ENCODE peak calls at places on chromosomes 7 and 10, in six cellular contexts. F is GM12878, B is A549, T is upper lobe of left lung, R is HepG2, M is K562. K is an unnamed sample.
A peak's percentile ranks its signal among the peaks of the same experiment; 100 is the strongest.

GRCh38 chr10:98269435-98269912 is 1.5 kb upstream of the LOXL4 start:
- ATAC-seq in B (peak; percentile 27), F (no peak), M (no peak), R (peak; percentile 59), T (peak; percentile 84), K (peak; percentile 90)

GRCh38 chr10:130587718-130588117 is 451.5 kb downstream of the GLRX3 start:
- ATAC-seq in F (no peak), T (no peak), B (no peak), R (no peak), M (no peak), K (no peak)

GRCh38 chr10:99913831-99914235 is 95.9 kb downstream of the DNMBP start:
- ATAC-seq in T (peak; percentile 70), B (peak; percentile 46), M (no peak), F (no peak), R (peak; percentile 54), K (no peak)

GRCh38 chr7:154581251-154581890 is 421.6 kb downstream of the PAXIP1 start:
- ATAC-seq in B (no peak), M (peak; percentile 24), R (no peak), T (no peak), F (no peak), K (no peak)

GRCh38 chr10:43342279-43343125 is 28.9 kb upstream of the FXYD4 start:
- ATAC-seq in T (no peak), R (no peak), B (no peak), M (peak; percentile 63), F (no peak), K (no peak)

GRCh38 chr10:78706256-78706655 is 362.5 kb upstream of the ZMIZ1 start:
- ATAC-seq in F (no peak), M (no peak), T (no peak), B (no peak), R (no peak), K (peak; percentile 21)

GRCh38 chr7:17325364-17325763 is 26.9 kb downstream of the AHR start:
- ATAC-seq in B (peak; percentile 69), R (no peak), M (no peak), F (no peak), T (no peak), K (no peak)

GRCh38 chr10:35442006-35442405 is 105.7 kb downstream of the CCNY start:
- ATAC-seq in R (no peak), M (no peak), T (no peak), B (no peak), F (no peak), K (no peak)

GRCh38 chr10:75379234-75379724 is 22.3 kb downstream of the ZNF503 start:
- ATAC-seq in T (no peak), R (no peak), B (no peak), F (no peak), M (no peak), K (no peak)

GRCh38 chr7:73433924-73434700 is 534 bp downstream of the FZD9 start:
- ATAC-seq in B (peak; percentile 11), F (no peak), R (no peak), M (peak; percentile 31), T (no peak), K (peak; percentile 35)

GRCh38 chr7:139989366-139990141 is 73.2 kb downstream of the PARP12 start:
- ATAC-seq in R (no peak), F (no peak), M (no peak), T (no peak), B (no peak), K (no peak)

GRCh38 chr7:117048114-117048853 is 95.0 kb downstream of the ST7 start:
- ATAC-seq in R (no peak), T (no peak), F (no peak), M (peak; percentile 17), B (no peak), K (no peak)

GRCh38 chr7:24896031-24896433 is 83.9 kb downstream of the OSBPL3 start:
- ATAC-seq in R (no peak), F (peak; percentile 70), T (no peak), B (no peak), M (no peak), K (no peak)

GRCh38 chr10:122707535-122707934 is 7.9 kb upstream of the C10orf120 start:
- ATAC-seq in M (no peak), T (no peak), R (no peak), B (no peak), F (no peak), K (no peak)

GRCh38 chr7:117251687-117252086 is 71.2 kb downstream of the WNT2 start:
- ATAC-seq in T (no peak), R (no peak), B (no peak), M (no peak), F (peak; percentile 84), K (no peak)

GRCh38 chr7:100211342-100211780 is 8.4 kb upstream of the PVRIG start:
- ATAC-seq in R (no peak), T (no peak), B (no peak), F (peak; percentile 74), M (no peak), K (no peak)

GRCh38 chr7:133102276-133103060 is 20.6 kb upstream of the CHCHD3 start:
- ATAC-seq in B (no peak), F (no peak), T (no peak), M (peak; percentile 23), R (no peak), K (no peak)

GRCh38 chr10:72414642-72415041 is 59.9 kb upstream of the DNAJB12 start:
- ATAC-seq in T (no peak), F (no peak), R (no peak), M (peak; percentile 80), B (no peak), K (no peak)

GRCh38 chr7:44735403-44736165 is 13.1 kb upstream of the ZMIZ2 start:
- ATAC-seq in T (no peak), M (no peak), F (peak; percentile 79), B (peak; percentile 90), R (no peak), K (no peak)

DNA sequence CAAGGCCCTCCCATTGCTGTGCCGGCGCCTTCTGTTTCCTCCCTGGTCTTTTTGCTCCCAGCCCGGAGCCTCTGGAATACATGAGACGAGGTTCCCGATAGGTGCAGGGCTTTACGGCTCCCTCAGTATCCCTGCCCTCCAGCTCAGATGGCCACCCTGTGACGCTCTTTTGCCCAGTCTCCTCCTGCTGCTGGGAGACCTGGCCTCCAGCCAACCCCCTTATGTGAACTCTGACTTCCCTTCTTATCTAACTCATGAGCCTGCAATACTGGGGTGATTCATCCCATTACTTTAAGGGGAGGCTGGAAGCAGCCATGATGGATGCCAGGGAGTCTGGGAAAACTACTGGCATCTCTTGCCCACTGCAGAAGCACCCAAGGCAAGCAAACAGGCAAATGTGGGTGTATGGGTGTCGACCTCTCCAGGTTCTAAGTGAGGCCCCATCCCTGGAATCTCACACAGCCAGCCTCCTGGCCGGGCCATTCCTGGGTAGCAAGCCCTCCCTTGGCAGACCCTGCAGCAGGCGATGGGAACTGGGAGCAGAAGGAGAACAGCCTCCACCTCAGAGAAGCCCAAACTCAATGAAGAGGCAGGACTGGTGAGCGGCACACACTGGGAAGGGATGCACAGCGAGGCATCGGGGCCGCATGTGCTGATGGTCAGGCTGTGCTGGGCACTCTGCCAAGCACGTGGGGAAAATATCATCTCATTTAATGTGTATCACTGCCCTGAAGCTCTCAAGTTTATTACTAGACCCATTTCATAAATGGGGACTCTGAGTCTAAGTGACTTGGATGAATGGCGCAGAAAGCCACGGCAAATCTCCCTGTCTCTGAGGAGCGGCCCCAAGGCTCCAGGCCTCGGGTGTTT is 97.5 kb downstream of the FAM53B start:
- ATAC-seq in F (no peak), R (no peak), T (no peak), B (no peak), M (peak; percentile 31), K (peak; percentile 47)
- H3K27ac ChIP-seq in F (peak overlapping the region; percentile 87), R (no peak overlapping the region), T (peak overlapping the region; percentile 85), B (peak overlapping the region; percentile 69), M (peak overlapping the region; percentile 82), K (peak overlapping the region; percentile 56)

DNA sequence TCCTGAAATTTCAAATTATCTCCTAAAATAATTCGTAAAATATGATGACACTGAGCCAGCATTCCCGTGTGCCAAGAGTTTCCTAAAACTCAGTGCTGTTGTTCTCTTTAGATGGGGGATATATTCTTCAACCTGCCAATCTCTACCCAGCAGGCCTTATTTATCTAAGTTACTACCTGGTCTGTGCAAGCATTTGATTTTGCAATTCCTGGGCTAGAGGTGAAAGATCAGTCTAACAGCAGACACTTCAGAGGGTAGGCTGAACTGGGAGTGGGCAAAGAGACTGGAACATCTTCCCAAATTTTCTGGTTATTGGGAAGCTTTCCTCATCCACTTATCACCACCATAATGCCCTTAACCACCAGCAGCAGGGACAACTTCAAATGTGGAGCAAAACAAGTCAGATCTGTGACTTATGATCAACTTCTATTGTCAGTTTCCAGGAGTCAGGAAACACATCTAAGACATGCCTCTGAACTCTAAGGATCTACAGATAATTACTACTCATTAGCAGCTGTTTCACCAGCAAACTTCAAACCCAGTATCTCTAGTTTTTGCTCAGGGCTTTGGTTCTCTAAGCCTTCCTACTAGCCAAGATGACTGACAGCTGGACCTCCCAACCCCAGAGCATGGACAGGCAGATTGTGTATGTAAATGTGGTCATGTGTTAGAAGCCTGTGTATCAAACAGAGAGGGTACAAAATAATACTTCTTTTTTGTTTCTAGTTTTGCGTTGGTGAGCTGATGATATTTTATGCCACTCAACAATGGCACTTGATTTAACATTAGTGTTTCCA is 1.1 kb downstream of the ASAH2 start:
- ATAC-seq in F (no peak), B (no peak), R (peak; percentile 92), T (no peak), M (peak; percentile 51), K (no peak)
- H3K4me3 ChIP-seq in F (no peak overlapping the region), B (no peak overlapping the region), R (peak overlapping the region; percentile 23), T (no peak overlapping the region), M (no peak overlapping the region), K (no peak overlapping the region)

DNA sequence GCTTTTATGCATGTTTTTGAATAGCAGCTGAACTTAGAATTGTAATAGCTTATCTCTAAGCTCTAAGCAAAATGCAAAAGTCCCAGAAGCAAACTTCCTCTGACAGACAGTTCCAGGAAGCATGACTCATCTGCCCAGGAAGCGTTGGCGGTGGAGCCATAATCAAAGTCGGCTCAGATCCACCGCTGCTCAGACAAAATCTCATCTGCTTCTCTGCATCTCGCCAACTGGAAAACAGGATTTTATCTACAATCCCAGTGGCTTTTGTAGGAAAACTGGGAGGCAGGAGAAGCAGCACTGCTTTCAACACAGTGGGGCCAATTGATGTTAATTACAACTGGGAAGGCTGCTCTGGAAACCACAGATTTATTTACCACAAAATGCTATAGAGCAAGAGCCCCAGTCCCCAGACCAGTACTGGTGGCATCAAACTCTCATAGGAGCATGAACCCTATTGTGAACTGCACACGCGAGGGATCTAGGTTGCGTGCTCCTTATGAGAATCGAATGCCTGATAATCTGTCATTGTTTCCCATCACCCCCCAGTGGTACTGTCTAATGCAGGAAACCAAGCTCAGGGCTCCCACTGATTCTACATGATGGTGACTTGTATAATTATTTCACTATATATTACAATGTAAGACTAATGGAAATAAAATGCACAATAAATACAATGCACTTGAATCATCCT is 99.9 kb downstream of the CUBN start:
- ATAC-seq in B (peak; percentile 62), R (peak; percentile 64), M (peak; percentile 91), T (peak; percentile 65), F (no peak), K (peak; percentile 76)
- TF ChIP-seq EP300 in B (no peak), R (no peak), M (peak; percentile 97), T (peak; percentile 64), F (no peak), K (no peak)

GRCh38 chr7:46291601-46292150 is 370.6 kb upstream of the IGFBP3 start:
- ATAC-seq in F (peak; percentile 79), R (no peak), T (no peak), M (no peak), B (no peak), K (peak; percentile 33)

GRCh38 chr7:46286957-46287356 is 365.9 kb upstream of the IGFBP3 start:
- ATAC-seq in B (no peak), T (no peak), M (no peak), F (no peak), R (no peak), K (no peak)

GRCh38 chr7:46291064-46291463 is 370.0 kb upstream of the IGFBP3 start:
- ATAC-seq in F (peak; percentile 94), M (no peak), R (no peak), T (peak; percentile 74), B (no peak), K (peak; percentile 11)

GRCh38 chr7:46288010-46288409 is 366.9 kb upstream of the IGFBP3 start:
- ATAC-seq in B (no peak), R (no peak), F (no peak), M (no peak), T (no peak), K (no peak)

GRCh38 chr7:46290374-46291061 is 369.4 kb upstream of the IGFBP3 start:
- ATAC-seq in T (no peak), B (no peak), M (no peak), R (no peak), F (peak; percentile 52), K (no peak)
- H3K27ac ChIP-seq in T (no peak overlapping the region), B (peak overlapping the region; percentile 20), M (no peak overlapping the region), R (no peak overlapping the region), F (peak overlapping the region; percentile 19), K (no peak overlapping the region)

K was measured in gastroesophageal sphincter.